ENCODE peak calls at places on chromosomes 2 and 18, in six cellular contexts. One of them, this sample, is unnamed.

GRCh38 chr2:38495880-38496279 is 106.8 kb downstream of the HNRNPLL start:
- DNase-seq in RWPE2: no peak
- DNase-seq in NCI-H1436 treated with DMSO at 0.1 percent for 48 hours: no peak
- DNase-seq in bronchial epithelial cell: no peak
- DNase-seq in fibroblast of lung: no peak
- DNase-seq in naive thymus-derived CD8-positive, alpha-beta T cell: no peak
- DNase-seq in this sample: no peak

GRCh38 chr18:13316066-13316465 is 97.5 kb downstream of the LDLRAD4 start:
- DNase-seq in RWPE2: no peak
- DNase-seq in NCI-H1436 treated with DMSO at 0.1 percent for 48 hours: no peak
- DNase-seq in bronchial epithelial cell: no peak
- DNase-seq in fibroblast of lung: no peak
- DNase-seq in naive thymus-derived CD8-positive, alpha-beta T cell: no peak
- DNase-seq in this sample: no peak

GRCh38 chr18:9516437-9517064 is 41.2 kb downstream of the RALBP1 start:
- DNase-seq in RWPE2: no peak
- DNase-seq in NCI-H1436 treated with DMSO at 0.1 percent for 48 hours: peak; percentile 27
- DNase-seq in bronchial epithelial cell: peak; percentile 59
- DNase-seq in fibroblast of lung: peak; percentile 72
- DNase-seq in naive thymus-derived CD8-positive, alpha-beta T cell: peak; percentile 6
- DNase-seq in this sample: no peak

GRCh38 chr2:194424683-194425209 is 1232.3 kb upstream of the SLC39A10 start:
- DNase-seq in RWPE2: no peak
- DNase-seq in NCI-H1436 treated with DMSO at 0.1 percent for 48 hours: no peak
- DNase-seq in bronchial epithelial cell: peak; percentile 12
- DNase-seq in fibroblast of lung: no peak
- DNase-seq in naive thymus-derived CD8-positive, alpha-beta T cell: no peak
- DNase-seq in this sample: no peak

GRCh38 chr2:128452536-128453530 is 134.2 kb upstream of the HS6ST1 start:
- DNase-seq in RWPE2: no peak
- DNase-seq in NCI-H1436 treated with DMSO at 0.1 percent for 48 hours: no peak
- DNase-seq in bronchial epithelial cell: no peak
- DNase-seq in fibroblast of lung: no peak
- DNase-seq in naive thymus-derived CD8-positive, alpha-beta T cell: no peak
- DNase-seq in this sample: no peak

GRCh38 chr18:22320155-22320554 is 97.6 kb downstream of the CTAGE1 start:
- DNase-seq in RWPE2: no peak
- DNase-seq in NCI-H1436 treated with DMSO at 0.1 percent for 48 hours: no peak
- DNase-seq in bronchial epithelial cell: no peak
- DNase-seq in fibroblast of lung: no peak
- DNase-seq in naive thymus-derived CD8-positive, alpha-beta T cell: no peak
- DNase-seq in this sample: no peak

GRCh38 chr2:164706522-164706921 is 85.2 kb upstream of the GRB14 start:
- DNase-seq in RWPE2: no peak
- DNase-seq in NCI-H1436 treated with DMSO at 0.1 percent for 48 hours: no peak
- DNase-seq in bronchial epithelial cell: peak; percentile 88
- DNase-seq in fibroblast of lung: no peak
- DNase-seq in naive thymus-derived CD8-positive, alpha-beta T cell: no peak
- DNase-seq in this sample: no peak

GRCh38 chr18:25289040-25289631 is 62.8 kb downstream of the ZNF521 start:
- DNase-seq in RWPE2: no peak
- DNase-seq in NCI-H1436 treated with DMSO at 0.1 percent for 48 hours: no peak
- DNase-seq in bronchial epithelial cell: peak; percentile 10
- DNase-seq in fibroblast of lung: peak; percentile 97
- DNase-seq in naive thymus-derived CD8-positive, alpha-beta T cell: no peak
- DNase-seq in this sample: no peak

GRCh38 chr2:189570565-189570964 is 10.0 kb downstream of the SLC40A1 start:
- DNase-seq in RWPE2: no peak
- DNase-seq in NCI-H1436 treated with DMSO at 0.1 percent for 48 hours: no peak
- DNase-seq in bronchial epithelial cell: peak; percentile 43
- DNase-seq in fibroblast of lung: peak; percentile 56
- DNase-seq in naive thymus-derived CD8-positive, alpha-beta T cell: no peak
- DNase-seq in this sample: no peak

GRCh38 chr18:4063545-4063944 is 391.6 kb downstream of the DLGAP1 start:
- DNase-seq in RWPE2: no peak
- DNase-seq in NCI-H1436 treated with DMSO at 0.1 percent for 48 hours: no peak
- DNase-seq in bronchial epithelial cell: no peak
- DNase-seq in fibroblast of lung: no peak
- DNase-seq in naive thymus-derived CD8-positive, alpha-beta T cell: no peak
- DNase-seq in this sample: no peak

GRCh38 chr2:137208361-137208973 is 443.1 kb downstream of the THSD7B start:
- DNase-seq in RWPE2: no peak
- DNase-seq in NCI-H1436 treated with DMSO at 0.1 percent for 48 hours: no peak
- DNase-seq in bronchial epithelial cell: peak; percentile 62
- DNase-seq in fibroblast of lung: no peak
- DNase-seq in naive thymus-derived CD8-positive, alpha-beta T cell: no peak
- DNase-seq in this sample: no peak

GRCh38 chr2:240427729-240428128 is 7.7 kb upstream of the GPC1 start:
- DNase-seq in RWPE2: no peak
- DNase-seq in NCI-H1436 treated with DMSO at 0.1 percent for 48 hours: no peak
- DNase-seq in bronchial epithelial cell: no peak
- DNase-seq in fibroblast of lung: no peak
- DNase-seq in naive thymus-derived CD8-positive, alpha-beta T cell: no peak
- DNase-seq in this sample: no peak

GRCh38 chr2:148582679-148583511 is 61.7 kb upstream of the EPC2 start:
- DNase-seq in RWPE2: no peak
- DNase-seq in NCI-H1436 treated with DMSO at 0.1 percent for 48 hours: no peak
- DNase-seq in bronchial epithelial cell: peak; percentile 54
- DNase-seq in fibroblast of lung: no peak
- DNase-seq in naive thymus-derived CD8-positive, alpha-beta T cell: no peak
- DNase-seq in this sample: no peak

GRCh38 chr2:160380613-160381012 is 113.0 kb downstream of the RBMS1 start:
- DNase-seq in RWPE2: no peak
- DNase-seq in NCI-H1436 treated with DMSO at 0.1 percent for 48 hours: no peak
- DNase-seq in bronchial epithelial cell: no peak
- DNase-seq in fibroblast of lung: no peak
- DNase-seq in naive thymus-derived CD8-positive, alpha-beta T cell: no peak
- DNase-seq in this sample: no peak